ENCODE peak calls at places on chromosomes 12 and 14, in six cellular contexts. H is astrocyte of the spinal cord, R is psoas muscle, B is heart left ventricle, E is BJ, G is AG04450. O is an unnamed sample.

GRCh38 chr14:28875937-28876910 is 109.6 kb downstream of the FOXG1 start:
- DNase-seq in H (no peak), R (no peak), B (no peak), E (no peak), G (no peak), O (no peak)

GRCh38 chr12:91914701-91915100 is 230.9 kb downstream of the BTG1 start:
- DNase-seq in H (no peak), R (no peak), B (no peak), E (no peak), G (no peak), O (no peak)

GRCh38 chr12:31000751-31001150 is 72.9 kb upstream of the DDX11 start:
- DNase-seq in H (peak), R (no peak), B (no peak), E (peak), G (no peak), O (peak)

GRCh38 chr12:12716845-12717585 is at the start of gene CDKN1B:
- DNase-seq in H (peak), R (peak), B (peak), E (peak), G (peak), O (peak)

GRCh38 chr14:91876492-91876891 is 9.2 kb upstream of the TC2N start:
- DNase-seq in H (no peak), R (no peak), B (no peak), E (no peak), G (no peak), O (no peak)

GRCh38 chr12:122867701-122868461 is 28.0 kb downstream of the VPS37B start:
- DNase-seq in H (no peak), R (peak), B (peak), E (no peak), G (no peak), O (no peak)

GRCh38 chr12:46609281-46609623 is 216.5 kb downstream of the SLC38A4 start:
- DNase-seq in H (no peak), R (no peak), B (no peak), E (no peak), G (no peak), O (no peak)

GRCh38 chr12:51521554-51522276 is 69.3 kb upstream of the SCN8A start:
- DNase-seq in H (peak), R (no peak), B (no peak), E (no peak), G (no peak), O (peak)

GRCh38 chr12:116525418-116526001 is 33.7 kb upstream of the MAP1LC3B2 start:
- DNase-seq in H (peak), R (peak), B (peak), E (no peak), G (peak), O (peak)

GRCh38 chr14:77542349-77543239 is 44.0 kb upstream of the ISM2 start:
- DNase-seq in H (peak), R (no peak), B (no peak), E (no peak), G (no peak), O (peak)

GRCh38 chr14:100104523-100105300 is 39.5 kb downstream of the EVL start:
- DNase-seq in H (peak), R (no peak), B (no peak), E (peak), G (no peak), O (peak)

GRCh38 chr14:96038920-96039632 is at the start of gene C14orf132:
- DNase-seq in H (peak), R (peak), B (peak), E (no peak), G (no peak), O (peak)

GRCh38 chr14:54627718-54628345 is 60.9 kb downstream of the SAMD4A start:
- DNase-seq in H (peak), R (no peak), B (peak), E (no peak), G (no peak), O (peak)

GRCh38 chr12:25241171-25242020 is 9.3 kb downstream of the KRAS start:
- DNase-seq in H (peak), R (no peak), B (no peak), E (no peak), G (no peak), O (peak)

GRCh38 chr14:103518416-103519042 is 4.1 kb downstream of the CKB start:
- DNase-seq in H (no peak), R (peak), B (peak), E (no peak), G (no peak), O (peak)

GRCh38 chr12:120199595-120200306 is 1.2 kb downstream of the RPLP0 start:
- DNase-seq in H (peak), R (peak), B (no peak), E (peak), G (peak), O (peak)

GRCh38 chr12:124397399-124397679 is 102.4 kb downstream of the RFLNA start:
- DNase-seq in H (no peak), R (no peak), B (no peak), E (no peak), G (no peak), O (no peak)

GRCh38 chr12:75488553-75488952 is 8.0 kb downstream of the GLIPR1 start:
- DNase-seq in H (peak), R (no peak), B (no peak), E (no peak), G (no peak), O (peak)

GRCh38 chr14:61656341-61656740 is 39.0 kb upstream of the HIF1A start:
- DNase-seq in H (no peak), R (no peak), B (no peak), E (no peak), G (no peak), O (no peak)

GRCh38 chr14:81458352-81458751 is 58.2 kb upstream of the STON2 start:
- DNase-seq in H (no peak), R (no peak), B (no peak), E (no peak), G (no peak), O (no peak)

GRCh38 chr14:55336161-55336560 is 64.9 kb downstream of the FBXO34 start:
- DNase-seq in H (peak), R (no peak), B (no peak), E (no peak), G (no peak), O (no peak)

GRCh38 chr12:25202139-25202538 is 7.1 kb downstream of the ETFRF1 start:
- DNase-seq in H (no peak), R (no peak), B (no peak), E (no peak), G (no peak), O (no peak)

GRCh38 chr12:68159681-68160304 is at the start of gene IFNG:
- DNase-seq in H (no peak), R (no peak), B (no peak), E (no peak), G (no peak), O (no peak)

DNA sequence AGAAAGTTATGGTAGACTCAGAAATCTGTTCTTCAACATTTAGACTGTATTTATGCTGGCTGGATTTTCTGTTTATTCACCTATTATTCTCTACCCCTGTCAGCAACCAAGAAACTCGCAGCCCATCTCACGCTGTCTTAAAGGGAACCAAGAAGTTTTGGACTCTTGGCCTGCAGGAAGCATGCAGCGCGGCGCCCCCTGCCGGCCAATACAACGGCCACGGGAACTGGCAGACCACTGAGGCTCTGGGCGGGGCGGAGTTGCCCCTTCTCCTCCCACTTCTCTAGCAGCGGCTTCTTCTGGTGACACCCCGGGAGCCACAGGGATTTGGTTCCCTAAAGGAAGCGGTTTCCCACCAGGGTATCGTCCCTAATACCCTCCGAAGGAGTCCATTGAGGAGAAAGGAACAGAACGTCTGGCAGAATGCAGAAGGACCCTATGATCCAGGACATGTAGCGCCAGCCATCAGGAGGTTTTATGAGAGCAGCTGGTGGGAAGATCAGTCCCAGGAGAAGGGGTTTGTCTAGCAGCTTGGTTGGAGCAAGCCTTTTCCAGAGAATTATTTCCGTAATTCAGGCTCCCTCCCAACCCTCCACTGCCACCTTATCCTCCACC is 21.0 kb upstream of the RNASE2 start:
- DNase-seq in H (no peak), R (peak), B (peak), E (no peak), G (no peak), O (peak)
- TF ChIP-seq CTCF in H (peak), R (peak), B (peak), E (peak), G (peak), O (peak)

GRCh38 chr14:60189923-60190840 is 25.0 kb upstream of the DHRS7 start:
- DNase-seq in H (no peak), R (no peak), B (no peak), E (no peak), G (no peak), O (peak)
- H3K4me3 ChIP-seq in H (no peak), R (no peak), B (no peak), E (no peak), G (no peak), O (no peak)

GRCh38 chr14:40850191-40850590 is 756.5 kb upstream of the LRFN5 start:
- DNase-seq in H (no peak), R (no peak), B (no peak), E (no peak), G (no peak), O (no peak)
- TF ChIP-seq CTCF in H (no peak), R (no peak), B (no peak), E (no peak), G (no peak), O (no peak)

DNA sequence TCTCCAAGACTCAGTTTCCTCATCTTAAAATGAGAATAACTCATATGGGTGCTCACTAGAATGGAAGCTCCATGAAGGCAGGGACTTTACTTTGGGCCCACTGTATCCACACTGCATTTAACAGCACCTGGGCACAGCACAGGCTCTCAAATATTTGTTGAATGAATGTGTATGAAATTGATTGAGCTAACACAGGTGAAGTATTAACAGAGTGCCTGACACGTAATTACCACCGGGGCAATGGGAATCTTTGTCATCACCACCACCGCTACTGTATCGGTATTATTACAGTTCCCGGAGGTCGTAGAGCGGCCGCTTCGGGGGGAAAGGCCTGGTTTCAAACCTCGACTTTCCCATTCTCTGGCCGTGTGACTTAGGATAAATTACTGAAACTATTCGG is 1.2 kb upstream of the RIC8B start:
- DNase-seq in H (no peak), R (no peak), B (no peak), E (no peak), G (no peak), O (no peak)
- H3K4me3 ChIP-seq in H (peak), R (peak), B (peak), E (peak), G (peak), O (peak)

DNA sequence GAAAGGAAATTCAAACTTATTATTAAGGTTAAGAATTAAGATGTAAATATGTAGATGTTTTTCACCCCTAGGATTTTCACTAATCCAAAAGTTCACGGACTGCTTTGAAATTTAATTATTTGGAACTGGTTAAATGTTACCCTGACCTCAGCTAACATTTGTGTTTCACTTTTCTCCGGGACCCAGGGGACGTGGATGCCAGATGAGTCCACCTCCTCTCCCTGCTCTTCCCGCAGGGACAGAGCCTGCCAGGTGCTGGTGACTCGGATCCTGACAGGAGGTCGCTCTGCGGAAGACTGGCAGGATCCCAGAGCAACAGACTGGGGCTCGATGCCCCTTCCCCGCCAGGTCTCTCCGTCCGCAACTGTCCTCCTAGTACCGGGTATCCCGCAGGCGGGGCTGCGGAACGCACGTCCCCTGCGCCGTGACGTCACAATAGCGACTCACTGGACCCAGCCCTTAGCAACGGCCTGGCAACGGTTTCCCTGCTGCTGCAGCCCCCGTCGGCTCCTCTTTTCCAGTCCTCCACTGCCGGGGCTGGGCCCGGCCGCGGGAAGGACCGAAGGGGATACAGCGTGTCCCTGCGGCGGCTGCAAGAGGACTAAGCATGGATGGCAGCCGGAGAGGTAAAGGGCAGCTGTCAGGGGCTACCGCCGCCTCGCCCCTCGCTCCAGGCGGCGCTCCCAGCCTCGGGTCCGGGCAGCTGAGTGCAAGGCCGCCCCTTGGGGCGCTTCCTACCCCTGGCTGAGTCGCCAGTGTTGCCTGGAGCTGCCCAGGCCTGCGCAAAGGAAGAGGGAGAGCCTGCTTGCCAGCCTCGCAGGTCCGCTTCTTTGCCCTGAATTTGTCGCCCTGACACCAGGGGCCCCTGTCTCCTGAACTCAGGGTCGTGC is at the start of gene SPATA7:
- DNase-seq in H (peak), R (peak), B (peak), E (peak), G (peak), O (peak)
- TF ChIP-seq CTCF in H (no peak), R (no peak), B (no peak), E (no peak), G (no peak), O (no peak)

DNA sequence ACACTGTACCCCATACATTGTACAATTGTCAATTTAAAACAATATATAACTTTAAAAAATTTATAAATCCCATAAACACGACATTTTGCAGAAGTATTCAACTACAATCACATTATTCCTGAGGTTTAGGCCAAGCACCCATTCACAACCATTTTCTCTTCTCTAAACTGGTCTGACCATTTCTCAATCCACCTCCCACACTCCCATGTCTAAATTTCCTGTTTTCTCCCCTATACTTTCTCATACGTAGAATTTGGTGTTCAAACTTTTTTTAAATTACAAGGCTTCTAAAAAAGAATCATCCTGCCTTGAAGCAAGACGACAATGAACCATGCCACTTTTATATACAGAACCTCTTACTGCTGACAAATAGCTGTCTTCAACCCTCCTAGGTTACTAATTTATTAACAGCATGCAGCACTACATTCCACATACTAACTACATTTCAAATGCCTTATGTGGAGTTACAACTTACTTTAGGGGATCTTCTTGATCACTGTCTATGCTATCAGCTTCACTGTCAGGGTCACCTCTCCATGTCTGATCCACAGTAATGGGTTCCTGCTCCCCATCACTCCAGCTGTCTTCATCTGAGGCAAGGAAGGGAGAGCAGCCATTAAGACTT is 3.4 kb downstream of the KANSL2 start:
- DNase-seq in H (no peak), R (no peak), B (no peak), E (no peak), G (no peak), O (peak)
- H3K4me3 ChIP-seq in H (no peak), R (peak), B (no peak), E (no peak), G (peak), O (no peak)

GRCh38 chr12:29207120-29207519 is 58.0 kb downstream of the FAR2 start:
- DNase-seq in H (peak), R (no peak), B (no peak), E (no peak), G (no peak), O (peak)

GRCh38 chr12:29212682-29213397 is 63.8 kb downstream of the FAR2 start:
- DNase-seq in H (peak), R (no peak), B (no peak), E (no peak), G (no peak), O (no peak)

GRCh38 chr12:29208060-29208459 is 59.0 kb downstream of the FAR2 start:
- DNase-seq in H (no peak), R (no peak), B (no peak), E (no peak), G (no peak), O (no peak)

GRCh38 chr12:29208935-29209701 is 60.0 kb downstream of the FAR2 start:
- DNase-seq in H (no peak), R (no peak), B (no peak), E (no peak), G (no peak), O (no peak)
- TF ChIP-seq CTCF in H (no peak), R (no peak), B (no peak), E (no peak), G (no peak), O (no peak)

DNA sequence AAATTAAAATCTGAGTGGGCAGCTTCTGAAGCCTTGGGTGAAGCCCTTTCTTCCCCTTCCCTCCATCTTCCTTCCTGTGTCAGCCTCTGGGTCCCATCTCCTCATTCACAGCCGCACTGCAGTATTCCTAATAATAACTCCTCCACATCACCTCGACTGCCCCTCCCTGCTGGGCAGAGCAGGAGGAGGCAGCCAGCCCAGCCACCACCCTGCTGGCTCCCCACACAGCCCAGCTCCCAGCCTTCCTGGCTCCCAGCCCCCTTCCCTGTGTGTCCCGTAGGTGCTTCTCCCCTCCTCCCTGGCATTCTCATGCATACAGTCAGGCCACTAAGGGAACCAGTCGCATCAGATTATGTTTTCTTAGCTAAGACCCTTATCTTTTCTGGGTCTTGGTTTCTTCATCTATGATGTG is 3.7 kb downstream of the IFFO1 start:
- DNase-seq in H (no peak), R (peak), B (peak), E (no peak), G (no peak), O (no peak)
- H3K4me3 ChIP-seq in H (no peak), R (peak), B (peak), E (no peak), G (peak), O (peak)

GRCh38 chr14:56487090-56487667 is 92.4 kb upstream of the TMEM260 start:
- DNase-seq in H (peak), R (no peak), B (no peak), E (no peak), G (no peak), O (peak)
- TF ChIP-seq CTCF in H (peak), R (no peak), B (peak), E (peak), G (peak), O (peak)

O was measured in fibroblast of mammary gland.